ENCODE peak calls at places on chromosomes 5 and 9, in five cellular contexts. A is MV-4-11, Z is NCI-H2029 treated with DMSO at 0.1 percent for 48 hours, E is colonic mucosa, M is NCI-H1694. Y is an unnamed sample.

GRCh38 chr9:121317737-121318630 is 50.0 kb downstream of the GSN start:
- DNase-seq in A (no peak), Z (no peak), E (no peak), M (no peak), Y (no peak)

GRCh38 chr5:76162335-76162734 is 79.2 kb downstream of the SV2C start:
- DNase-seq in A (no peak), Z (no peak), E (no peak), M (no peak), Y (no peak)

GRCh38 chr9:5635390-5635789 is 6.5 kb downstream of the RIC1 start:
- DNase-seq in A (no peak), Z (no peak), E (no peak), M (no peak), Y (no peak)

GRCh38 chr5:115542076-115542475 is 2.5 kb downstream of the FEM1C start:
- DNase-seq in A (no peak), Z (peak; percentile 13), E (no peak), M (no peak), Y (no peak)

GRCh38 chr5:149895416-149896345 is 48.9 kb downstream of the PDE6A start:
- DNase-seq in A (no peak), Z (no peak), E (no peak), M (no peak), Y (no peak)

GRCh38 chr9:72478993-72479392 is 42.4 kb upstream of the TMC1 start:
- DNase-seq in A (no peak), Z (no peak), E (no peak), M (no peak), Y (no peak)

GRCh38 chr5:134769206-134769605 is 10.6 kb downstream of the DDX46 start:
- DNase-seq in A (peak; percentile 3), Z (no peak), E (no peak), M (no peak), Y (no peak)

GRCh38 chr5:42586625-42587024 is 163.4 kb downstream of the GHR start:
- DNase-seq in A (no peak), Z (no peak), E (no peak), M (no peak), Y (no peak)

GRCh38 chr9:79709945-79710674 is 138.3 kb downstream of the TLE4 start:
- DNase-seq in A (no peak), Z (no peak), E (no peak), M (no peak), Y (no peak)